ENCODE peak calls at places on chromosomes 7 and 10, in five cellular contexts. V is gastrocnemius medialis, S is right lobe of liver, R is AG04450, X is coronary artery. C is an unnamed sample.

GRCh38 chr7:17158261-17158660 is 140.2 kb upstream of the AHR start:
- DNase-seq in S (no peak), V (no peak), X (no peak), R (no peak), C (no peak)

GRCh38 chr7:91357379-91357778 is 93.1 kb downstream of the FZD1 start:
- DNase-seq in R (no peak), S (no peak), V (no peak), X (no peak), C (no peak)

GRCh38 chr7:80095545-80095944 is 39.1 kb upstream of the GNAI1 start:
- DNase-seq in R (no peak), X (no peak), V (no peak), S (no peak), C (no peak)

GRCh38 chr7:47897831-47898230 is 50.4 kb downstream of the PKD1L1 start:
- DNase-seq in V (no peak), S (no peak), R (no peak), X (no peak), C (no peak)

GRCh38 chr7:105693576-105693975 is 112.3 kb upstream of the EFCAB10 start:
- DNase-seq in X (no peak), R (no peak), S (no peak), V (no peak), C (no peak)

GRCh38 chr7:50848203-50848602 is 65.5 kb upstream of the GRB10 start:
- DNase-seq in R (no peak), X (no peak), V (no peak), S (no peak), C (no peak)

GRCh38 chr7:123154231-123154860 is 45.4 kb downstream of the SLC13A1 start:
- DNase-seq in S (peak), R (peak), X (no peak), V (peak), C (peak)

GRCh38 chr10:22553452-22553995 is 160.9 kb downstream of the PIP4K2A start:
- DNase-seq in X (no peak), V (no peak), R (no peak), S (no peak), C (no peak)

GRCh38 chr7:69516208-69516820 is 82.0 kb upstream of the AUTS2 start:
- DNase-seq in S (no peak), R (no peak), V (no peak), X (no peak), C (no peak)

GRCh38 chr7:80859272-80859970 is 59.4 kb downstream of the SEMA3C start:
- DNase-seq in X (no peak), V (peak), R (no peak), S (no peak), C (peak)

GRCh38 chr10:49140306-49141175 is 6.7 kb upstream of the FAM170B start:
- DNase-seq in X (no peak), S (no peak), R (no peak), V (no peak), C (no peak)

GRCh38 chr7:14717169-14717568 is 185.4 kb downstream of the DGKB start:
- DNase-seq in R (no peak), V (no peak), X (no peak), S (no peak), C (no peak)

GRCh38 chr7:90916319-90916718 is 320.2 kb downstream of the CDK14 start:
- DNase-seq in R (no peak), V (no peak), X (no peak), S (no peak), C (no peak)

GRCh38 chr10:14648936-14649335 is 125.8 kb downstream of the FAM107B start:
- DNase-seq in R (no peak), S (no peak), X (no peak), V (no peak), C (no peak)

GRCh38 chr7:7772385-7772784 is 54.0 kb upstream of the RPA3 start:
- DNase-seq in X (no peak), R (no peak), V (no peak), S (no peak), C (no peak)

GRCh38 chr10:865257-865656 is 66.2 kb downstream of the LARP4B start:
- DNase-seq in S (no peak), V (no peak), X (no peak), R (no peak), C (no peak)

GRCh38 chr7:31935115-31935514 is 135.1 kb downstream of the PDE1C start:
- DNase-seq in X (no peak), V (no peak), R (no peak), S (no peak), C (no peak)

GRCh38 chr10:62437696-62438095 is 63.5 kb downstream of the ZNF365 start:
- DNase-seq in R (no peak), X (no peak), S (no peak), V (no peak), C (no peak)

GRCh38 chr10:63137306-63137705 is 4.2 kb downstream of the NRBF2 start:
- DNase-seq in R (no peak), S (peak), X (no peak), V (no peak), C (no peak)

GRCh38 chr10:17544465-17544864 is 72.7 kb downstream of the HACD1 start:
- DNase-seq in V (no peak), R (no peak), X (no peak), S (no peak), C (no peak)

GRCh38 chr7:99923200-99923599 is 3.9 kb upstream of the TRIM4 start:
- DNase-seq in R (no peak), V (no peak), X (no peak), S (no peak), C (no peak)

GRCh38 chr7:10672186-10672585 is 301.5 kb upstream of the PHF14 start:
- DNase-seq in X (no peak), S (no peak), R (no peak), V (no peak), C (no peak)

GRCh38 chr10:129285459-129285858 is 181.6 kb upstream of the MGMT start:
- DNase-seq in X (no peak), S (no peak), R (no peak), V (no peak), C (no peak)

GRCh38 chr7:137873524-137873923 is 26.8 kb upstream of the DGKI start:
- DNase-seq in V (no peak), S (no peak), R (no peak), X (no peak), C (no peak)

GRCh38 chr10:65294329-65294728 is 1631.5 kb upstream of the LRRTM3 start:
- DNase-seq in S (no peak), R (no peak), V (no peak), X (no peak), C (no peak)

GRCh38 chr10:74079914-74080590 is 70.6 kb downstream of the AP3M1 start:
- DNase-seq in V (no peak), R (no peak), X (no peak), S (no peak), C (no peak)

GRCh38 chr7:28510022-28510367 is 97.7 kb downstream of the CREB5 start:
- DNase-seq in R (no peak), V (no peak), S (no peak), X (no peak), C (no peak)

GRCh38 chr10:47020491-47020890 is 109.3 kb downstream of the PTPN20 start:
- DNase-seq in S (peak), V (no peak), R (peak), X (peak), C (peak)

GRCh38 chr10:50432610-50433009 is 181.3 kb upstream of the ASAH2 start:
- DNase-seq in S (no peak), X (no peak), R (no peak), V (no peak), C (no peak)

DNA sequence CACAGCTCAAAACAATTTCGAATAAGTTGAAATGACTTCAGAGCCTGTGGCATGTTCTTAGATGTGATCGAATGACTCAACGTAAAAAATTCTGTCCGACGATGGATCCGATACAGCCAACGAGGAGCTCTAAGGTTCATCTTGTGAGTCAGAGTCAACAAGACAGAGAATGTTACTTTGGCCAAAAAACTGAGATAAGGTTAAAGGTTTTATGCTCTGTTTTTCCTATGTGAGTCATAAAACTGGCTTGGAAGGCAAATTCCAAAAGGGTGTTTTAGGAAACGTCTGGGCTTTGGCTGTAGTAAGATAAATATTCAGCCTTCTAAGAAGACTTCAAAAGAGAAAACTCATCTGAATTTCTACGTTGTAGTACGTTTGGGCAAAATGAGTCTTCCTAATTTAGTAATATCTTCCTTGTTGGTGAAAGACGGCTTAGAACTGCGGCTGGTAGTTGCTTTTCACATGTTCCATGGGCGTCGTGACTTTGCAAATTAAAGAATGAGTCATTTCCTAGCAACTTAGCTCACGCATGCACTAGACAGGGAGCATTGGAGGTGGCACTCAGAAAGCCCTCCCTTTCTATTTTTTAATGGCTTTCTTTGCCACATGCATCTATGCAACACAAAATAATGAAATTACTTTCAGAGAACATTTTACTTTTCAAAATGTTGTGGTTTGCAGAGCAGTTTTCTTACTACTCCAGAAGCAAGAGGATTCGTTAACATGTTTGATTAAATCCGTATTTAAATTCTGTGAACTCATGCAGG is 28.2 kb downstream of the PFKP start:
- DNase-seq in R (peak), S (no peak), X (no peak), V (no peak), C (no peak)
- H3K27ac ChIP-seq in R (peak), S (peak), X (peak), V (peak), C (peak)

GRCh38 chr7:84669177-84669732 is 474.7 kb upstream of the SEMA3A start:
- DNase-seq in S (no peak), X (no peak), R (no peak), V (no peak), C (no peak)
- H3K4me3 ChIP-seq in S (no peak), X (no peak), R (no peak), V (no peak), C (no peak)

DNA sequence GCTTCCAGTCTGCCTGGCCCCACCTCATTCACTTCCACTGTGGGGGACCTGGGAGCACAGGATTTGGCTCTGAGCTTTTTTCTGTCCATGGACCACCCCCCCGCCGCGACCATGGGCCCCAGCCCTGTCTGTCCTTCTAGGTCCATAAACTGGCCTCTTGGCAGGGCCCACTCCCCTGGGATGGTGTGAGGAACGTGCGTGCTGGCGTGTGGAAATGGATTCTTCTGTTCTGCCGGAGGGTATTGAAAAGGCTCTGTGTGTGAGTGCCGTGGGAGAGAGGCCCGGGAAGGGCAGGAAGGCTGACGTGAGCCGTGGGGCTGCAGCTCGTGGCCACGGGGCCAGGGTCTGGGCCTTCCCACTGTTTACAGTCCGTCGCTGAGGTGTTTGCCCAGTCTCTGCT is 123.7 kb downstream of the GRK5 start:
- DNase-seq in X (no peak), R (no peak), V (no peak), S (no peak), C (no peak)
- H3K27ac ChIP-seq in X (peak), R (no peak), V (peak), S (no peak), C (no peak)

DNA sequence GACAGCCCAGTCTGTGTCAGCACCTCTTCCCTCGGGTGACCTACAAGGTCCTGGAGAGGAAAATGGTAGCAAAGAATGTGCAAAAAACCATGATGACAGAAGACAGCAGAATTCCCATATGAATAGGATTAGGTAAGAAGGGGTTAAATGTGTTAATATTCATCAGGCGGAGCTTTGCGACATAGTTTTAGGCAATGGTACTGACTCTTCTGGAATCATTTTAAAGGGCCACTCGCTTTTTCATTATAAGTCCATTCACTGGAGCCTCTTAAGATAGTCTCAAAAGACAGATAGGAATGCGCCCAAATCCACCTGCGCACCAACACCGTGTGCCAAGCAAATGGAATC is 38.2 kb downstream of the DLG5 start:
- DNase-seq in V (no peak), R (no peak), S (no peak), X (no peak), C (no peak)
- H3K4me3 ChIP-seq in V (no peak), R (peak), S (no peak), X (peak), C (no peak)

DNA sequence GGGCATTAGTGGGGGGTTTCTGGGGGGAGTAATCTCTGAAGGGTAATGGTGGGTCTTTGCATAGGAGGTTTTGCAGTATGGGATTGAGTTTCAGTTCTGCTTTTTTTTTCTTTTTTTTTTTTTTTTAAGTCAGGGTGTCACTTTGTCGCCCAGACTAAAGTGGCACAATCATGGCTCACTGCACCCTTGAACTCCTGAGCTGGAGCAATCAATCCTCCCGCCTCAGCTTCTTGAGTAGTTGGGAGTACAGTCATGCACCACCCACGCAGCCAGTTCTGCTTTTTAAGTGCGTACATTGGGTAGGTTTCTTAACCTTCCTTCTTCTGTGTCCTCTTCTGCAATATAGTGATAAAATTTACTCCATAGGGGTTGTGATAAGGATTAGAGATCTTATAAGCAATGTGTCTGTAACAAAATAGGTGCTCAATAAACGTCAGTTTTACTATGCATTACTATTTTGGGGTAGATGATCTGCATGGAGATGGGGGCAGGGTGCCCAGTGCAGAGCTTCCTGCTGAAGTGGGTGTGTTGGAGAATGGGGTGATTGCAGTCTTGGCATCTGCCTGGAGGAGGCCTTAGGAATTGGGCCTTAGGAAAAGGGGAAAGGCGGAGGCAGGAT is 9.6 kb downstream of the KAZALD1 start:
- DNase-seq in R (no peak), S (no peak), X (no peak), V (peak), C (peak)
- H3K27ac ChIP-seq in R (no peak), S (no peak), X (no peak), V (no peak), C (no peak)

GRCh38 chr10:24824124-24824523 is 100.4 kb upstream of the ARHGAP21 start:
- DNase-seq in X (no peak), R (no peak), V (no peak), S (no peak), C (no peak)
- H3K4me3 ChIP-seq in X (no peak), R (no peak), V (no peak), S (no peak), C (no peak)

C was measured in aorta.